ENCODE peak calls at places on chromosome 2, in four cellular contexts. Z, J, I and T are unnamed samples.

GRCh38 chr2:25161055-25161781 is 7.2 kb downstream of the POMC start:
- DNase-seq in Z (peak), J (peak), I (no peak), T (no peak)

GRCh38 chr2:157261199-157261782 is 3.8 kb downstream of the GALNT5 start:
- DNase-seq in Z (no peak), J (no peak), I (peak), T (no peak)

GRCh38 chr2:120861576-120862191 is 126.0 kb downstream of the GLI2 start:
- DNase-seq in Z (no peak), J (no peak), I (no peak), T (peak)

GRCh38 chr2:122164964-122165363 is 409.5 kb downstream of the TSN start:
- DNase-seq in Z (no peak), J (no peak), I (no peak), T (no peak)

GRCh38 chr2:84873350-84873749 is 7.5 kb downstream of the TRABD2A start:
- DNase-seq in Z (no peak), J (no peak), I (no peak), T (no peak)

GRCh38 chr2:209160800-209161588 is 262.9 kb upstream of the MAP2 start:
- DNase-seq in Z (no peak), J (no peak), I (no peak), T (no peak)

GRCh38 chr2:150619607-150620330 is 132.3 kb upstream of the RND3 start:
- DNase-seq in Z (no peak), J (no peak), I (no peak), T (no peak)

GRCh38 chr2:238427435-238428162 is 872 bp downstream of the ASB1 start:
- DNase-seq in Z (no peak), J (no peak), I (no peak), T (no peak)

GRCh38 chr2:85447222-85447585 is 28.7 kb downstream of the SH2D6 start:
- DNase-seq in Z (no peak), J (no peak), I (no peak), T (no peak)

GRCh38 chr2:157433335-157433890 is 10.5 kb downstream of the CYTIP start:
- DNase-seq in Z (no peak), J (no peak), I (no peak), T (no peak)

GRCh38 chr2:233098615-233099014 is 38.5 kb downstream of the INPP5D start:
- DNase-seq in Z (no peak), J (no peak), I (no peak), T (no peak)

GRCh38 chr2:64645014-64645418 is 8.7 kb downstream of the SERTAD2 start:
- DNase-seq in Z (no peak), J (no peak), I (peak), T (peak)

GRCh38 chr2:176931588-176932563 is 280.7 kb upstream of the HNRNPA3 start:
- DNase-seq in Z (no peak), J (no peak), I (peak), T (peak)

GRCh38 chr2:168643979-168644378 is 158.5 kb upstream of the NOSTRIN start:
- DNase-seq in Z (no peak), J (no peak), I (no peak), T (no peak)

GRCh38 chr2:25537526-25537925 is 135.9 kb downstream of the DTNB start:
- DNase-seq in Z (no peak), J (no peak), I (no peak), T (no peak)

GRCh38 chr2:109242654-109243331 is 113.8 kb downstream of the SH3RF3 start:
- DNase-seq in Z (no peak), J (no peak), I (no peak), T (peak)

GRCh38 chr2:68362069-68362468 is 3.0 kb upstream of the PLEK start:
- DNase-seq in Z (peak), J (peak), I (peak), T (peak)

GRCh38 chr2:15506231-15506819 is 54.8 kb downstream of the NBAS start:
- DNase-seq in Z (no peak), J (no peak), I (no peak), T (peak)

GRCh38 chr2:210626849-210627248 is 70.5 kb downstream of the CPS1 start:
- DNase-seq in Z (no peak), J (no peak), I (no peak), T (no peak)

GRCh38 chr2:12720752-12721151 is 4.0 kb downstream of the TRIB2 start:
- DNase-seq in Z (no peak), J (no peak), I (no peak), T (no peak)
- H3K4me3 ChIP-seq in Z (peak), J (peak), I (no peak), T (peak)

GRCh38 chr2:156064540-156064939 is 268.0 kb downstream of the NR4A2 start:
- DNase-seq in Z (no peak), J (no peak), I (no peak), T (no peak)

GRCh38 chr2:156065912-156066311 is 266.6 kb downstream of the NR4A2 start:
- DNase-seq in Z (no peak), J (no peak), I (peak), T (no peak)
- TF ChIP-seq CTCF in Z (peak), J (peak), I (peak), T (no peak)

DNA sequence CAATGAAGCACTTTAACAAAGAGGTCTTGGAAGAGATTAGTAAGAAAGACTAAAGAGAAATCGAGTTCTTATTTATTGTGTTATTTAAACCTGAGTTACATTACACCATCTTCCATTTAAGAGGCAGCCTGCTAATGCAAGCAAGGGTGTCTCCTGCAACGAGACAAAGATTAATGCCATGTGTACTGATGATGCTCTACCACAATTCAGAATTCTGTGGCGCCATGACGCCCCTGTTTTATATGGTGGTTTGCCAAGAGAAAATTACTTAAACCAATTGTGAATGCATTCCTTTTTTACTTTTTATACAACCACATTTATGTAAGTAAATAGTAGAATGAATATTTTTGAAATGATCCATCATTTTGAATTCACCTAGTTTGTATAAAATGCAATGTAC is 356.1 kb upstream of the ZEB2 start:
- DNase-seq in Z (no peak), J (no peak), I (no peak), T (peak)
- H3K4me3 ChIP-seq in Z (no peak), J (no peak), I (no peak), T (no peak)

GRCh38 chr2:215830313-215830712 is 183.0 kb downstream of the MREG start:
- DNase-seq in Z (no peak), J (no peak), I (no peak), T (no peak)
- TF ChIP-seq CTCF in Z (no peak), J (no peak), I (no peak), T (no peak)

GRCh38 chr2:101753720-101754490 is 56.4 kb downstream of the MAP4K4 start:
- DNase-seq in Z (no peak), J (no peak), I (no peak), T (no peak)
- H3K4me3 ChIP-seq in Z (no peak), J (no peak), I (no peak), T (no peak)

GRCh38 chr2:207711750-207712487 is 479 bp downstream of the CCNYL1 start:
- DNase-seq in Z (no peak), J (peak), I (peak), T (no peak)

GRCh38 chr2:207716061-207716460 is 4.6 kb downstream of the CCNYL1 start:
- DNase-seq in Z (no peak), J (no peak), I (no peak), T (no peak)

GRCh38 chr2:207706936-207707860 is 4.2 kb upstream of the CCNYL1 start:
- DNase-seq in Z (no peak), J (no peak), I (no peak), T (no peak)

DNA sequence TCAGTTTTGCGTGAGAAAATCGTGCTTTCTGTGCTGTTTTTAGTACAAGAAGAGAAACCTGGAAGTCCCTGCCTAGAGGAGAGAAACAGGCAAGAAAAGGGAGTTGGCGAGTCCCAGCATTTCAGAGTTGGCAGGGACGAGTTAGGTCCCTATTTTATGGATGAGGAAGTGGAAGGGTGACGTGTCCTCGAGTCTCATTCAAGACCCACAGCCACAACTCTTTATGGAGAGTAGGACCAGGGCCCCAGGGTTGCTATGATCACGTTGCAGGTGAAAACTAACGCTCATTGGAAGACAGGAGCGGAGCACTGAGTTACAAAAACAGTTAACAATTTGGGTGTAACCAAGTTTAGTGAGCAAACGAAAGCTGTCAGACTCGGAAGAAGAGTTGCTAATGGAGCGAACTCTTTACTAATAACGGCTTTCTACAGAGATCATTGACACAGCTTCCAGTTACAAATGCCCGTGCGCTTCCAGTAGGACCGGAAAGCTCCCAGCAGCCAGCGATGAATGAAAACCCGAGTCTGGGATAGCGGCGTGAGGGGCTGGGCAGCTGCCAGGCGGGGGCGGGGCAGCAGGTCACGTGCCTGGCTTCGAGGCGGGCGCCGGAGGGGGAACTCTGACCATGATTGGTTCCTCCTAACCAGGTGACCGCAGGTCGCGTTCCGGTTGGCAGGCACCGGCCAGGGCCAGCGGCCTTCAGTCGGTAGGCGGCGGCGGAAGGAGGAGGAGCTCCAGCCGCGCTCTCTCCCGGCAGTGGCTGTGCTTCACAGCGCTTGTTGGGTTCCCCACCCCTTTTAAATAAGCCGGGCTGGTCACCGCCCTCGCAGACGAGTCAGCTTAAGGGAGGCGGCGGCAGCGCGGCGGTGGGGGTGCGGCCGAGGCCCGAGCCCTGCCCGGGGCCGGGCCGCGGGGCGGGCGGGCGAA is at the start of gene CCNYL1:
- DNase-seq in Z (peak), J (peak), I (peak), T (peak)
- TF ChIP-seq CTCF in Z (peak), J (peak), I (no peak), T (no peak)

GRCh38 chr2:231615058-231615671 is 22.5 kb downstream of the TEX44 start:
- DNase-seq in Z (no peak), J (peak), I (no peak), T (no peak)
- H3K4me3 ChIP-seq in Z (peak), J (peak), I (no peak), T (peak)

DNA sequence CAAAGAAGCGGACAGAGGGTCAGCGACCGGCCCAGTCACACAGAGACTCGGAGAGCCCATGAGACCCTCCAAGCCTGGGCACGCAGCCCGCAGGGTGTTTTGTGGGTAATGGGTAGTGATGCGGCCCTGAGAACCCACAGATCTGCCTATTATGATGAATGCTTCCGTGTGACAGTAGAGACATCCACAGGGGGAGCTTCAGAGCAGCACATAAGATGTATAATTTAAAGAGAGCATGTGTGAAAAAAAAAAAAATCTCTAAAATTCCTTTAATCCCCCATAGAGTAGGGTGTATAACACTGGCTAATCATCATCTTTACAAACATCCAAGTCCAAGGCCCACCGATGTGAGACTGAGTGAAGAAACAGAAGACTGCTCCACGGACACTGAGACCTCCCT is 34.6 kb downstream of the BIN1 start:
- DNase-seq in Z (no peak), J (no peak), I (no peak), T (no peak)
- TF ChIP-seq CTCF in Z (no peak), J (no peak), I (no peak), T (peak)

GRCh38 chr2:172671506-172671905 is 64.1 kb upstream of the RAPGEF4 start:
- DNase-seq in Z (no peak), J (no peak), I (no peak), T (no peak)
- H3K4me3 ChIP-seq in Z (no peak), J (no peak), I (no peak), T (no peak)

DNA sequence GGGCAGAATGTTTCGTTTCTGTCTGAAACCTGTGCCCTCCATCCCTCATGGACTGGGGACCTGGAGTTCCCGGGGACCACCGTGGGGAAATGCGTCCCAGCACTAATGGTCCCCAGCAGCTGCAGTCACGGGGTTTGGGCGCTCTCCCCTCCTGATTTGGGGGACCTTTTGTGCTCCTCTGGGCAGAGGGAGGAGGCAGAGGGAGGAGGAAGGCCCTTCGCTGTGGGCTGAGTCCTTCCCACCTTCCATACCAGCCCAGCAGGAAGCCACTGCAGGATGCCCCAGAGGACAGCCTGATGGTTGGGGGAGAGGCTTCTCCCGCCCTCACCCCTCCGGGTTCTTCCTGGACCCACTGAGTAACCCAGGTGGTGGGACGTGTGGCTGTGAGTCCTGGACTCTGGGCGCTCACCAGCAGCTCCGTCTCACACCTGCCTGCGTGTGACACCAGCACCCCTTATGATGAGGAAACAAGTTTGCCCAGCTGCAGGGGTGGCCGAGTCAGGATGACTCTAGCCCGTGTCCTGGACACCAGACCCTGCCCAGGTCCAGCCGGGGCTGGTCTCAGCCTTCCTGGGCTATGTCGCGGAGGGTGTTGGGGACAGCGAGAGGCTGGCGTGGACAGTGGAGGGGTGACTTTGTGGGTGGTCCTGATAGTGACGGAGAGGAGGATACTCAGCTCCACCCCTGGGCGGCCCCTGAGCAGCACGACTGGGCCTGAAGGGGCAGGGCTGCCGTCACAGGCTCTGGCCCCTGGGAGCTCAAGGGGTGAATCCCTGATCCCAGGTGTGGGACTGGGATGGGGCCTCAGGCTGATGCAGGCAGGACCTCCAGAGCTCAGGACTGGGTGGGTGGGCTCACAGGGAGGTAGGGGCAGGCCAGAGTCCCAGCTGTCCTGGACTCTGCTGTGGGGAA is 3.5 kb downstream of the GPR35 start:
- DNase-seq in Z (no peak), J (peak), I (no peak), T (no peak)
- TF ChIP-seq CTCF in Z (no peak), J (no peak), I (no peak), T (no peak)